ENCODE peak calls at places on chromosomes 4 and X, in nine cellular contexts. N is astrocyte of the spinal cord; X is fibroblast of lung; Y is endothelial cell; R is natural killer cell; G is neural crest cell; S is stimulated activated CD4-positive, alpha-beta T cell treated with anti-CD3 and anti-CD28 coated beads, Interleukin-1b, Interleukin-23, amount 100 ng/mL, for 4 hours; U is astrocyte of the cerebellum; W is heart left ventricle. E is an unnamed sample.

GRCh38 chr4:88104902-88105610 is 53.4 kb downstream of the ABCG2 start:
- DNase-seq in N (peak; percentile 81), W (no peak), G (no peak), X (peak; percentile 69), R (no peak), Y (no peak), S (no peak), U (peak; percentile 72), E (no peak)

GRCh38 chrX:103170216-103170615 is 44.7 kb upstream of the BEX4 start:
- DNase-seq in G (no peak), Y (no peak), X (no peak), W (no peak), N (peak; percentile 10), R (no peak), S (no peak), U (no peak), E (no peak)

GRCh38 chrX:10906861-10907260 is 204.3 kb upstream of the HCCS start:
- DNase-seq in N (no peak), G (no peak), U (no peak), W (no peak), X (no peak), S (no peak), Y (no peak), R (no peak), E (no peak)

GRCh38 chrX:153863251-153863991 is 22.6 kb downstream of the L1CAM start:
- DNase-seq in X (no peak), R (no peak), Y (no peak), S (no peak), N (no peak), U (no peak), W (no peak), G (no peak), E (no peak)

GRCh38 chr4:139171878-139172691 is 4.9 kb downstream of the ELF2 start:
- DNase-seq in R (no peak), Y (no peak), S (no peak), U (no peak), W (no peak), G (no peak), N (peak; percentile 39), X (peak; percentile 46), E (no peak)

GRCh38 chr4:72313121-72313520 is 255.9 kb downstream of the ADAMTS3 start:
- DNase-seq in U (no peak), N (no peak), W (no peak), R (no peak), G (no peak), Y (no peak), X (no peak), S (no peak), E (no peak)

GRCh38 chrX:31126205-31126604 is 54.4 kb upstream of the FTHL17 start:
- DNase-seq in S (no peak), U (peak; percentile 13), R (no peak), G (no peak), W (no peak), N (peak; percentile 49), Y (no peak), X (peak; percentile 14), E (no peak)

GRCh38 chrX:50920132-50920531 is 9.6 kb downstream of the BMP15 start:
- DNase-seq in W (no peak), Y (peak; percentile 8), G (no peak), S (no peak), X (peak; percentile 14), R (no peak), N (peak; percentile 10), U (peak; percentile 5), E (peak; percentile 30)

GRCh38 chrX:47843363-47843762 is 6.7 kb downstream of the ZNF81 start:
- DNase-seq in N (no peak), U (no peak), W (no peak), X (no peak), G (no peak), Y (no peak), S (no peak), R (no peak), E (no peak)

GRCh38 chrX:129641941-129642340 is 12.8 kb downstream of the APLN start:
- DNase-seq in X (peak; percentile 49), U (no peak), R (no peak), G (no peak), S (no peak), Y (no peak), N (peak; percentile 39), W (no peak), E (no peak)

GRCh38 chr4:37524267-37524666 is 161.9 kb downstream of the RELL1 start:
- DNase-seq in S (no peak), R (no peak), U (no peak), N (no peak), W (no peak), Y (no peak), G (no peak), X (no peak), E (no peak)

GRCh38 chr4:5980436-5981155 is 37.6 kb downstream of the C4orf50 start:
- DNase-seq in X (peak; percentile 2), R (no peak), Y (no peak), W (no peak), N (no peak), S (no peak), U (no peak), G (no peak), E (no peak)

GRCh38 chrX:16797841-16798240 is 11.6 kb downstream of the TXLNG start:
- DNase-seq in R (no peak), N (no peak), S (no peak), X (no peak), W (no peak), U (no peak), G (no peak), Y (no peak), E (no peak)

GRCh38 chrX:115929480-115929879 is 241.1 kb upstream of the AGTR2 start:
- DNase-seq in Y (no peak), W (no peak), G (no peak), X (no peak), N (no peak), U (no peak), S (no peak), R (no peak), E (no peak)

GRCh38 chr4:79852305-79852730 is 220.7 kb downstream of the ANTXR2 start:
- DNase-seq in W (peak; percentile 54), N (peak; percentile 78), S (no peak), X (peak; percentile 96), U (no peak), R (no peak), G (no peak), Y (no peak), E (no peak)

GRCh38 chr4:81427605-81427922 is 44.1 kb downstream of the RASGEF1B start:
- DNase-seq in S (no peak), G (peak; percentile 4), X (no peak), W (no peak), Y (no peak), R (no peak), N (no peak), U (no peak), E (no peak)

GRCh38 chr4:13970349-13970748 is 342.8 kb upstream of the BOD1L1 start:
- DNase-seq in R (no peak), W (no peak), X (peak; percentile 9), Y (no peak), S (no peak), G (no peak), U (no peak), N (peak; percentile 42), E (no peak)

GRCh38 chr4:2924286-2924685 is 38.9 kb downstream of the NOP14 start:
- DNase-seq in U (no peak), G (no peak), S (no peak), R (no peak), N (no peak), X (no peak), Y (no peak), W (no peak), E (no peak)

GRCh38 chrX:46311581-46312120 is 233.6 kb downstream of the ZNF674 start:
- DNase-seq in R (no peak), G (no peak), W (no peak), U (no peak), Y (no peak), X (no peak), N (no peak), S (no peak), E (no peak)

GRCh38 chrX:39491548-39492297 is 606.0 kb downstream of the BCOR start:
- DNase-seq in R (peak; percentile 17), N (no peak), W (no peak), S (peak; percentile 21), X (no peak), U (no peak), Y (no peak), G (no peak), E (no peak)

GRCh38 chr4:150325872-150326271 is 247.6 kb downstream of the DCLK2 start:
- DNase-seq in R (no peak), W (no peak), G (no peak), Y (no peak), S (no peak), N (no peak), U (no peak), X (no peak), E (no peak)

GRCh38 chr4:86972997-86973396 is 38.2 kb downstream of the AFF1 start:
- DNase-seq in R (no peak), W (peak; percentile 39), X (peak; percentile 33), Y (no peak), G (no peak), U (no peak), S (no peak), N (no peak), E (no peak)

GRCh38 chrX:25640276-25640675 is 497.9 kb upstream of the MAGEB18 start:
- DNase-seq in N (no peak), W (no peak), R (no peak), G (no peak), Y (no peak), U (no peak), S (no peak), X (no peak), E (no peak)

GRCh38 chr4:48985976-48986653 is at the start of gene CWH43:
- DNase-seq in X (no peak), S (no peak), Y (peak; percentile 10), N (no peak), U (no peak), W (no peak), G (no peak), R (no peak), E (no peak)

GRCh38 chr4:127006509-127006908 is 626.2 kb upstream of the INTU start:
- DNase-seq in W (no peak), G (no peak), S (no peak), U (no peak), Y (no peak), R (no peak), N (no peak), X (no peak), E (no peak)

GRCh38 chrX:87900320-87900908 is 382.8 kb downstream of the KLHL4 start:
- DNase-seq in R (no peak), X (no peak), G (no peak), U (no peak), Y (no peak), S (no peak), W (no peak), N (no peak), E (no peak)

GRCh38 chr4:7945709-7946380 is 6.2 kb upstream of the AFAP1 start:
- DNase-seq in R (no peak), N (no peak), W (no peak), S (no peak), U (no peak), Y (no peak), X (peak; percentile 47), G (no peak), E (no peak)

GRCh38 chrX:139831689-139832456 is 101.0 kb downstream of the ATP11C start:
- DNase-seq in R (no peak), W (no peak), G (no peak), Y (no peak), S (no peak), U (peak; percentile 35), X (peak; percentile 80), N (peak; percentile 54), E (peak; percentile 95)

GRCh38 chr4:46924789-46925188 is 15.7 kb upstream of the COX7B2 start:
- DNase-seq in G (no peak), N (no peak), R (no peak), X (no peak), S (no peak), W (no peak), Y (no peak), U (no peak), E (no peak)

GRCh38 chrX:19065535-19065934 is 56.7 kb downstream of the ADGRG2 start:
- DNase-seq in N (no peak), R (no peak), S (no peak), U (no peak), G (no peak), W (no peak), X (no peak), Y (no peak), E (no peak)

GRCh38 chr4:71198958-71199357 is 139.9 kb upstream of the SLC4A4 start:
- DNase-seq in G (no peak), R (no peak), Y (no peak), S (no peak), U (no peak), W (no peak), X (no peak), N (no peak), E (no peak)